ENCODE peak calls at places on chromosomes 5 and 9, in eight cellular contexts. P, L, E, D, H, O, W and U are unnamed samples.

GRCh38 chr9:125241863-125242739 is 958 bp upstream of the HSPA5 start:
- DNase-seq in P (peak; percentile 53), L (peak; percentile 44), E (peak; percentile 50), D (peak; percentile 29), H (no peak), O (no peak), W (peak; percentile 56), U (peak; percentile 70)

GRCh38 chr9:90029996-90030395 is 425.2 kb downstream of the GADD45G start:
- DNase-seq in P (no peak), L (no peak), E (no peak), D (no peak), H (no peak), O (no peak), W (no peak), U (peak; percentile 3)

GRCh38 chr9:34332370-34332964 is 3.1 kb downstream of the NUDT2 start:
- DNase-seq in P (no peak), L (peak; percentile 47), E (no peak), D (no peak), H (no peak), O (no peak), W (peak; percentile 48), U (peak; percentile 61)

GRCh38 chr5:145697251-145698016 is 137.7 kb downstream of the PRELID2 start:
- DNase-seq in P (no peak), L (peak; percentile 37), E (no peak), D (no peak), H (no peak), O (peak; percentile 32), W (peak; percentile 41), U (peak; percentile 61)

GRCh38 chr5:147578228-147579024 is 68.6 kb upstream of the DPYSL3 start:
- DNase-seq in P (no peak), L (peak; percentile 60), E (no peak), D (no peak), H (no peak), O (peak; percentile 39), W (peak; percentile 49), U (peak; percentile 80)

GRCh38 chr9:29958469-29958868 is 2385.2 kb upstream of the C9orf72 start:
- DNase-seq in P (no peak), L (no peak), E (no peak), D (no peak), H (no peak), O (no peak), W (no peak), U (no peak)

GRCh38 chr5:143634689-143635088 is 177.3 kb upstream of the HMHB1 start:
- DNase-seq in P (no peak), L (no peak), E (no peak), D (no peak), H (no peak), O (no peak), W (no peak), U (peak; percentile 38)

GRCh38 chr9:121277518-121278275 is 9.7 kb downstream of the GSN start:
- DNase-seq in P (no peak), L (peak; percentile 77), E (no peak), D (no peak), H (no peak), O (no peak), W (no peak), U (peak; percentile 76)

GRCh38 chr5:93675458-93676450 is 65.6 kb downstream of the POU5F2 start:
- DNase-seq in P (no peak), L (no peak), E (no peak), D (no peak), H (no peak), O (no peak), W (no peak), U (no peak)

GRCh38 chr5:143041972-143042770 is 272.0 kb downstream of the ARHGAP26 start:
- DNase-seq in P (no peak), L (no peak), E (no peak), D (no peak), H (no peak), O (no peak), W (no peak), U (peak; percentile 57)

GRCh38 chr5:7348168-7348802 is 47.7 kb upstream of the ADCY2 start:
- DNase-seq in P (no peak), L (no peak), E (no peak), D (no peak), H (no peak), O (no peak), W (no peak), U (no peak)

GRCh38 chr5:143008809-143009521 is 238.8 kb downstream of the ARHGAP26 start:
- DNase-seq in P (peak; percentile 49), L (peak; percentile 93), E (no peak), D (no peak), H (peak; percentile 64), O (peak; percentile 88), W (peak; percentile 47), U (peak; percentile 97)

GRCh38 chr5:99063737-99064136 is 134.9 kb upstream of the CHD1 start:
- DNase-seq in P (no peak), L (no peak), E (no peak), D (no peak), H (no peak), O (no peak), W (no peak), U (peak; percentile 12)

GRCh38 chr9:33445389-33445881 is 2.0 kb downstream of the AQP3 start:
- DNase-seq in P (peak; percentile 81), L (no peak), E (no peak), D (no peak), H (no peak), O (no peak), W (no peak), U (no peak)

GRCh38 chr9:106420511-106420944 is 442.4 kb upstream of the ZNF462 start:
- DNase-seq in P (no peak), L (peak; percentile 85), E (no peak), D (no peak), H (no peak), O (peak; percentile 1), W (peak; percentile 2), U (no peak)

GRCh38 chr9:8733096-8733954 is 933.7 kb upstream of the DMAC1 start:
- DNase-seq in P (no peak), L (no peak), E (peak; percentile 74), D (peak; percentile 36), H (no peak), O (no peak), W (peak; percentile 68), U (no peak)

GRCh38 chr9:89890326-89890980 is 285.6 kb downstream of the GADD45G start:
- DNase-seq in P (no peak), L (no peak), E (no peak), D (no peak), H (no peak), O (no peak), W (no peak), U (no peak)

GRCh38 chr5:159033351-159033657 is 66.4 kb downstream of the EBF1 start:
- DNase-seq in P (no peak), L (no peak), E (no peak), D (no peak), H (no peak), O (no peak), W (no peak), U (no peak)

GRCh38 chr9:110900917-110901316 is 137.4 kb downstream of the LPAR1 start:
- DNase-seq in P (no peak), L (peak; percentile 31), E (no peak), D (no peak), H (no peak), O (peak; percentile 34), W (no peak), U (peak; percentile 53)

GRCh38 chr9:93579711-93580516 is 3.5 kb downstream of the PHF2 start:
- DNase-seq in P (peak; percentile 40), L (no peak), E (peak; percentile 39), D (no peak), H (no peak), O (no peak), W (no peak), U (no peak)

GRCh38 chr9:5389109-5389732 is 48.5 kb downstream of the PLGRKT start:
- DNase-seq in P (no peak), L (peak; percentile 84), E (no peak), D (no peak), H (no peak), O (peak; percentile 80), W (peak; percentile 69), U (peak; percentile 82)

GRCh38 chr9:109001275-109001676 is 12.0 kb downstream of the CTNNAL1 start:
- DNase-seq in P (no peak), L (peak; percentile 79), E (no peak), D (no peak), H (no peak), O (peak; percentile 82), W (peak; percentile 39), U (peak; percentile 92)

GRCh38 chr9:123517512-123517911 is 161.5 kb downstream of the CRB2 start:
- DNase-seq in P (no peak), L (no peak), E (no peak), D (no peak), H (no peak), O (no peak), W (no peak), U (peak; percentile 33)

GRCh38 chr9:17134843-17135577 is at the start of gene CNTLN:
- DNase-seq in P (peak; percentile 93), L (peak; percentile 85), E (peak; percentile 99), D (peak; percentile 97), H (peak; percentile 17), O (peak; percentile 88), W (peak; percentile 89), U (peak; percentile 86)

GRCh38 chr5:103866169-103866568 is 303.6 kb upstream of the NUDT12 start:
- DNase-seq in P (no peak), L (no peak), E (no peak), D (no peak), H (no peak), O (no peak), W (no peak), U (peak; percentile 3)

GRCh38 chr5:180040287-180041214 is 31.0 kb downstream of the RNF130 start:
- DNase-seq in P (no peak), L (no peak), E (no peak), D (no peak), H (no peak), O (no peak), W (no peak), U (no peak)

GRCh38 chr9:547309-547708 is 294.2 kb upstream of the DMRT1 start:
- DNase-seq in P (no peak), L (no peak), E (no peak), D (no peak), H (no peak), O (no peak), W (no peak), U (no peak)